ENCODE peak calls at places on chromosome 11, in four cellular contexts. F, V, D and R are unnamed samples.

GRCh38 chr11:26741036-26741435 is 19.2 kb upstream of the SLC5A12 start:
- DNase-seq in D (no peak), F (no peak), V (no peak), R (no peak)

GRCh38 chr11:119337581-119338317 is 2.9 kb downstream of the C1QTNF5 start:
- DNase-seq in V (no peak), F (no peak), D (no peak), R (no peak)

GRCh38 chr11:12642040-12642439 is 32.2 kb upstream of the TEAD1 start:
- DNase-seq in F (no peak), V (no peak), D (no peak), R (no peak)

GRCh38 chr11:72294566-72295395 is 50.8 kb upstream of the PHOX2A start:
- DNase-seq in F (no peak), V (no peak), D (no peak), R (peak; percentile 61)

GRCh38 chr11:76795285-76795935 is 12.3 kb downstream of the TSKU start:
- DNase-seq in F (no peak), V (no peak), D (no peak), R (no peak)

GRCh38 chr11:92297551-92298237 is 73.1 kb downstream of the FAT3 start:
- DNase-seq in V (no peak), D (no peak), F (no peak), R (no peak)

GRCh38 chr11:2295971-2296912 is 5.5 kb downstream of the C11orf21 start:
- DNase-seq in F (peak; percentile 4), D (no peak), V (peak; percentile 42), R (peak; percentile 63)

GRCh38 chr11:5553347-5553746 is 5.0 kb upstream of the OR52H1 start:
- DNase-seq in D (no peak), V (no peak), F (no peak), R (no peak)

GRCh38 chr11:126426820-126427749 is 71.6 kb downstream of the ST3GAL4 start:
- DNase-seq in V (no peak), D (no peak), F (no peak), R (no peak)

GRCh38 chr11:46322759-46323158 is 24.5 kb upstream of the DGKZ start:
- DNase-seq in V (no peak), D (no peak), F (no peak), R (no peak)

GRCh38 chr11:62501432-62501891 is 45.1 kb downstream of the AHNAK start:
- DNase-seq in V (no peak), F (no peak), D (no peak), R (peak; percentile 94)

GRCh38 chr11:108199446-108200321 is 22.8 kb downstream of the NPAT start:
- DNase-seq in D (no peak), V (no peak), F (no peak), R (no peak)

GRCh38 chr11:69337211-69337721 is 43.3 kb downstream of the MYEOV start:
- DNase-seq in D (no peak), V (no peak), F (peak; percentile 73), R (no peak)

GRCh38 chr11:27678242-27678641 is 22.0 kb downstream of the BDNF start:
- DNase-seq in V (no peak), F (no peak), D (no peak), R (no peak)

GRCh38 chr11:106077609-106078517 is at the start of gene AASDHPPT:
- DNase-seq in F (peak; percentile 44), V (no peak), D (peak; percentile 13), R (no peak)
- TF ChIP-seq CTCF in F (no peak), V (no peak), D (no peak), R (no peak)

GRCh38 chr11:267491-267994 is 10.7 kb upstream of the NLRP6 start:
- DNase-seq in F (no peak), V (peak; percentile 82), D (peak; percentile 53), R (peak; percentile 94)
- TF ChIP-seq POLR2A in F (peak; percentile 48), V (no peak), D (peak; percentile 46), R (no peak)

DNA sequence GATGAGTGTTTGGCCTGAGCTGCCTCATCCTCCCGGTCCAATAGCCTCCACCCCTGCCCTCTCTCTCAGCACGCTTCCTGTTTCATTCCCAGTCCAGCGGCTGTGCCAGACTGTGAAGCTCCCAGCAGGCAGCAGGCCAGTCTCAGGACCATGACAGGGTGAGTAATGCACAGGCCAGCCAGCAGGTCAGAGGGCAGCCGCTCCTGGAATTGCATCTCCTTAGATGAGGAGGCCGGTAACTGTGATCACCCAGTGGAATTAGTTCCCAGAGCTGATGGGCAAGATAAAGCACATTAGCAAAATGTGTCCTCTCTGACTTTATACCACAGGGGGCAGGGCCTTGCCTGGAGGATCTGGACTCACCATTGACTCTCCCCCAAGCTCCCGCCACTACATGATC is 251.2 kb downstream of the ETS1 start:
- DNase-seq in D (no peak), F (no peak), V (peak; percentile 78), R (no peak)
- TF ChIP-seq CTCF in D (no peak), F (no peak), V (no peak), R (no peak)

DNA sequence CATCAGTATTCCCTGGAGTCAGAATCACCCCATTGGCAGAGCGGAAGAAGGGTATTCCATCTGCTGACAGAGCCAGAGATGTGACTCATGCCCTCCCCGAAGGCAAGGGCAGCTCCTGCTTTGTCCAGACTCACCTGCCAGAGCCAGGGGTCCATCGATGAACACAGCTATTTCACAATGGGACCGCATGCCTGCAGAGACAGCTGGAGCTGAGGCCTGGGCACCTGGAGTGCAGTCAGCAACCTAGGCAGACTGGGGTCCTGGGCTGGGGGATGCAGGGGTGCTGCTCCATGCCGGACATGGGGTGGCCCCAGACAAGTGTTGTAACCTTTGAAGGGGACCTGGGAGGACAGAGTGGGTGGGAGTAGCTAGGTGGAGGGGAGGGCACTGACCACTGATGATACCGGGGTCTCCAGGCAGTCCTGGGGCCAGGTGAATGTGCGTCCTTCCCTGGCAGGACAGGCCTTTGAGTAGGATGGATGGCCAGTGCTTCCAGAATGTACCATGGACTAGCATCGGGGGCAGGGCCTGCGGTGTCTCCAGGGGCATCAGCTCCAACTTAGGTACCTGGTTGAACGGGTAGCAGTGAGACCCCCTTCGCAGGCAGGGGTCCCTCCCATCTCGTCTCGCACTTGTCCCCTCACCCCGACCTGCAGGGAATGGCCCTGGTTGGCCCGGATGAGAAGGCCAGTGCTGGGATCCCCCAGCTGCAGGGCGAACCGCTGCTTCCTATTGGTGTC is 1.7 kb downstream of the TRPT1 start:
- DNase-seq in F (no peak), V (no peak), D (no peak), R (no peak)
- TF ChIP-seq POLR2A in F (no peak), V (no peak), D (no peak), R (no peak)

GRCh38 chr11:17498475-17498874 is 21.8 kb upstream of the ABCC8 start:
- DNase-seq in F (no peak), D (no peak), V (no peak), R (no peak)
- TF ChIP-seq CTCF in F (no peak), D (no peak), V (no peak), R (no peak)

GRCh38 chr11:60942207-60942606 is 9.8 kb downstream of the SLC15A3 start:
- DNase-seq in D (no peak), V (no peak), F (no peak), R (no peak)

GRCh38 chr11:60946601-60947265 is 5.2 kb downstream of the SLC15A3 start:
- DNase-seq in V (no peak), F (no peak), D (no peak), R (no peak)

GRCh38 chr11:60945295-60945667 is 6.7 kb downstream of the SLC15A3 start:
- DNase-seq in V (no peak), F (no peak), D (no peak), R (no peak)

GRCh38 chr11:60942970-60943565 is 8.9 kb downstream of the SLC15A3 start:
- DNase-seq in D (no peak), F (peak; percentile 47), V (no peak), R (peak; percentile 46)

GRCh38 chr11:60944504-60945294 is 7.3 kb downstream of the SLC15A3 start:
- DNase-seq in F (no peak), D (no peak), V (no peak), R (no peak)
- TF ChIP-seq POLR2A in F (no peak), D (no peak), V (no peak), R (no peak)